ENCODE peak calls at places on chromosomes 16 and 17, in seven cellular contexts. H, X, G, F, E, Z and P are unnamed samples.

GRCh38 chr16:79874391-79874790 is 273.9 kb upstream of the MAF start:
- DNase-seq in E (no peak), Z (no peak), H (no peak), G (peak), F (no peak), X (peak), P (no peak)

GRCh38 chr17:73998246-73999220 is 204.9 kb upstream of the RPL38 start:
- DNase-seq in G (no peak), X (peak), F (peak), E (peak), Z (no peak), H (peak), P (peak)

GRCh38 chr16:71726491-71727319 is 2.2 kb upstream of the PHLPP2 start:
- DNase-seq in H (no peak), Z (no peak), E (no peak), G (no peak), X (no peak), F (no peak), P (no peak)

GRCh38 chr17:19016881-19017280 is 12.3 kb upstream of the FAM83G start:
- DNase-seq in E (no peak), G (peak), Z (no peak), H (no peak), X (no peak), F (no peak), P (no peak)

GRCh38 chr16:21708533-21709115 is 44.9 kb downstream of the OTOA start:
- DNase-seq in X (peak), E (peak), F (peak), Z (peak), G (peak), H (peak), P (peak)

GRCh38 chr17:81854974-81855774 is 5.2 kb downstream of the P4HB start:
- DNase-seq in H (no peak), E (no peak), F (peak), X (peak), G (no peak), Z (no peak), P (no peak)

GRCh38 chr17:76076100-76076764 is 1.7 kb downstream of the GALR2 start:
- DNase-seq in Z (no peak), E (no peak), H (no peak), G (no peak), X (no peak), F (no peak), P (no peak)

GRCh38 chr17:16593356-16594102 is 24.5 kb upstream of the ZNF287 start:
- DNase-seq in Z (no peak), X (peak), H (no peak), F (peak), E (no peak), G (no peak), P (no peak)

GRCh38 chr16:79278506-79278905 is 322.0 kb downstream of the MAF start:
- DNase-seq in E (no peak), F (no peak), H (no peak), Z (no peak), G (no peak), X (no peak), P (no peak)

GRCh38 chr17:30819941-30820705 is 4.4 kb downstream of the CRLF3 start:
- DNase-seq in G (no peak), E (no peak), F (no peak), X (no peak), Z (no peak), H (no peak), P (no peak)

GRCh38 chr16:2042666-2043295 is 4.9 kb downstream of the NTHL1 start:
- DNase-seq in Z (no peak), E (no peak), F (no peak), G (no peak), H (no peak), X (no peak), P (no peak)

GRCh38 chr16:47732806-47733150 is 271.6 kb downstream of the PHKB start:
- DNase-seq in E (peak), X (peak), F (peak), G (no peak), H (no peak), Z (no peak), P (no peak)

GRCh38 chr17:2361361-2361760 is 24.1 kb downstream of the SGSM2 start:
- DNase-seq in G (no peak), H (no peak), X (no peak), F (no peak), E (no peak), Z (no peak), P (no peak)

GRCh38 chr17:8563981-8564602 is 66.4 kb downstream of the MYH10 start:
- DNase-seq in X (no peak), H (no peak), Z (no peak), G (no peak), E (no peak), F (peak), P (no peak)

GRCh38 chr17:74051348-74051747 is 152.1 kb upstream of the RPL38 start:
- DNase-seq in F (no peak), G (no peak), H (no peak), Z (no peak), E (no peak), X (no peak), P (no peak)

GRCh38 chr16:4364196-4365013 is 7.2 kb upstream of the VASN start:
- DNase-seq in E (no peak), F (no peak), H (no peak), X (no peak), Z (no peak), G (no peak), P (no peak)

GRCh38 chr16:23670137-23670776 is 8.4 kb upstream of the PLK1 start:
- DNase-seq in G (no peak), X (peak), E (no peak), H (no peak), F (peak), Z (no peak), P (no peak)

GRCh38 chr17:40522250-40522960 is 21.0 kb upstream of the TNS4 start:
- DNase-seq in E (no peak), H (no peak), G (peak), F (peak), Z (no peak), X (no peak), P (no peak)

GRCh38 chr17:48644159-48644558 is 18.0 kb upstream of the HOXB9 start:
- DNase-seq in E (no peak), G (no peak), Z (no peak), X (no peak), F (no peak), H (peak), P (no peak)

GRCh38 chr17:8921147-8921546 is 44.4 kb downstream of the PIK3R5 start:
- DNase-seq in E (no peak), F (no peak), Z (no peak), H (no peak), G (no peak), X (no peak), P (no peak)

GRCh38 chr17:42059815-42060214 is 9.4 kb upstream of the C17orf113 start:
- DNase-seq in Z (no peak), E (no peak), G (no peak), F (no peak), X (no peak), H (no peak), P (no peak)

GRCh38 chr17:66375121-66375520 is 72.7 kb downstream of the PRKCA start:
- DNase-seq in E (no peak), G (no peak), Z (no peak), F (no peak), H (no peak), X (no peak), P (no peak)

DNA sequence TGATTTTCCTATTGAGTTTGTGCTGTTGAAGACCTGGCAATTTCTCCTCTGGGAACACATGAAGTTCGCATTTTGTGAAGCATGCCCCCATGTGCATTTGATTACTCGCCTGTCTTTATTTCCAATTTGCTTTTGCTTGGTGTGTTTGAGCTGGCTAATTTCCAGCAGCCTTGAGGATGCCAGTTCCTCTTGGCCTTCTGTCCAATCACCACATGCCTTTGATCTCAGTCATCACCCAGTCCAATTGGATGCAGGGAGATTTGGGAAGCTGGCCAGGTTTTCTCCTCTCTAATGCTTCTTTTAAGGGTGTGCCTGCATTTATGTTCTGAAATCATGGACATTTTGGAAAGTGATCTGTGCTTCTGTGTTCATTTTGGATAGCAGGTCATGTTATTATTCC is 3.8 kb upstream of the TMEM100 start:
- DNase-seq in E (peak), F (peak), X (peak), G (peak), Z (peak), H (no peak), P (no peak)
- H3K4me3 ChIP-seq in E (no peak), F (no peak), X (no peak), G (no peak), Z (no peak), H (no peak), P (no peak)

GRCh38 chr17:20244671-20245070 is 222.7 kb downstream of the LGALS9B start:
- DNase-seq in F (peak), G (no peak), H (no peak), X (no peak), Z (no peak), E (no peak), P (no peak)
- TF ChIP-seq CTCF in F (no peak), G (no peak), H (no peak), X (no peak), Z (no peak), E (no peak), P (no peak)

DNA sequence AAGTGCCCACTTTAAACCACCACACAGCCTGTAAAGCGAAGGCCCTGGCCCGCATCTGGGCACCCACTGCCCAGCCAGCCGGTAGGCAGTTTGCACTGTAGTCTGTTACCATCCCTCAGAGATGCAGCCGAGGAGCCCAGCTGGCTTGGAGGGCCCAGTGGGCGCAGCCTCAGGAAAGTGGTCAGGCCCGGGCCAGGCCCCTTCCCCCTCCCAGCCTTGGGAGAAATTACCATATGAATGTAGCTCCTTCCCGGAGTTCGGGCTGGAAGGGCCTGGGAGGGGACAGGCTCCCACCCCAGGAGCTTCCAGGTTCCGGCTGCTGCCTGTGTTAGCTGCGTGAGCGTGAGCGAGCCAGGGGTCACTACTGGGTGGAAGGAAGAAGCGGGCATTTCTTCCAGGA is 325.4 kb downstream of the SEC14L1 start:
- DNase-seq in H (no peak), Z (no peak), E (no peak), X (no peak), F (no peak), G (no peak), P (no peak)
- H3K4me3 ChIP-seq in H (no peak), Z (no peak), E (no peak), X (no peak), F (no peak), G (no peak), P (no peak)

GRCh38 chr16:49378816-49379215 is 5.2 kb downstream of the C16orf78 start:
- DNase-seq in G (no peak), Z (no peak), H (no peak), X (no peak), F (no peak), E (no peak), P (no peak)

GRCh38 chr16:49378238-49378637 is 4.6 kb downstream of the C16orf78 start:
- DNase-seq in F (no peak), G (no peak), X (no peak), E (no peak), H (no peak), Z (no peak), P (no peak)

GRCh38 chr16:49377196-49377755 is 3.7 kb downstream of the C16orf78 start:
- DNase-seq in G (no peak), H (no peak), X (no peak), E (no peak), F (no peak), Z (no peak), P (no peak)

GRCh38 chr16:49382916-49383315 is 9.3 kb downstream of the C16orf78 start:
- DNase-seq in F (no peak), G (no peak), X (no peak), H (no peak), E (no peak), Z (no peak), P (no peak)
- TF ChIP-seq CTCF in F (no peak), G (no peak), X (no peak), H (no peak), E (no peak), Z (no peak), P (no peak)

GRCh38 chr16:64615647-64616280 is 506.1 kb downstream of the CDH11 start:
- DNase-seq in X (no peak), E (no peak), H (no peak), F (no peak), Z (no peak), G (peak), P (no peak)
- H3K4me3 ChIP-seq in X (no peak), E (no peak), H (no peak), F (no peak), Z (no peak), G (no peak), P (no peak)

GRCh38 chr16:66211651-66212050 is 154.8 kb upstream of the CDH5 start:
- DNase-seq in X (no peak), Z (no peak), H (no peak), F (no peak), G (no peak), E (no peak), P (no peak)
- TF ChIP-seq CTCF in X (no peak), Z (no peak), H (no peak), F (no peak), G (no peak), E (no peak), P (no peak)

GRCh38 chr16:28166394-28167208 is 45.2 kb downstream of the XPO6 start:
- DNase-seq in E (no peak), G (no peak), H (no peak), Z (no peak), F (peak), X (peak), P (no peak)

GRCh38 chr16:28168991-28169554 is 42.7 kb downstream of the XPO6 start:
- DNase-seq in H (no peak), F (no peak), Z (no peak), G (no peak), X (no peak), E (no peak), P (no peak)

GRCh38 chr16:28165549-28166046 is 46.2 kb downstream of the XPO6 start:
- DNase-seq in X (no peak), E (no peak), G (no peak), F (no peak), H (no peak), Z (no peak), P (no peak)

GRCh38 chr16:28167221-28167620 is 44.5 kb downstream of the XPO6 start:
- DNase-seq in G (no peak), E (no peak), F (no peak), H (no peak), Z (no peak), X (no peak), P (no peak)

DNA sequence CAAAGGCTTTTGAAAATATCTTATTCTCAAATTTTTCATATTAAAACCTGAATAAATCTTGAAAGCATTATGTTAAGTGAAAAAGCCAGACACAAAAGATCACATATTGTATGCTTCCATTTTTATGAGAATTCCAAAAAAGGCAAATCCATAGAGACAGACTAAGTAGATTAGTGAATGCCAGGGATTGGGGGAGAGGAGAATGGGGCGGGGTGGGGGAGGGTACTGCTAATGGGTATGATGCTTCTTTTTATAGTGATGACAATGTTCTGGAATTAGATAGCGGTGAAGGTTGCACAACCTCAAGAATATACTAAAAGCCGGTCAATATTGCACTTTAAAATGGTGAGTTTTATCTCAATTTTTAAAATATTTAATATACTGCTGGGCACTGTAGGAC is 44.0 kb downstream of the XPO6 start:
- DNase-seq in H (no peak), G (no peak), Z (no peak), E (no peak), F (no peak), X (no peak), P (no peak)
- H3K4me3 ChIP-seq in H (no peak), G (no peak), Z (no peak), E (no peak), F (no peak), X (no peak), P (no peak)